ENCODE peak calls at places on chromosomes 5 and 9, in five cellular contexts. R is omental fat pad, C is adrenal gland, T is psoas muscle, A is HFF-Myc. I is an unnamed sample.

GRCh38 chr5:150523472-150524350 is 15.8 kb downstream of the NDST1 start:
- DNase-seq in C (peak), R (no peak), T (no peak), A (peak), I (peak)

GRCh38 chr5:116521173-116521872 is 53.3 kb downstream of the SEMA6A start:
- DNase-seq in A (no peak), T (peak), R (no peak), C (no peak), I (no peak)

GRCh38 chr5:125695994-125696679 is 727.1 kb upstream of the GRAMD2B start:
- DNase-seq in T (no peak), A (peak), C (no peak), R (no peak), I (no peak)

GRCh38 chr5:151298063-151298462 is 5.5 kb downstream of the SLC36A3 start:
- DNase-seq in R (no peak), C (peak), T (no peak), A (no peak), I (no peak)

GRCh38 chr5:69079556-69079955 is 14.3 kb upstream of the SLC30A5 start:
- DNase-seq in R (no peak), T (no peak), C (no peak), A (no peak), I (no peak)

GRCh38 chr5:92907914-92908606 is 673.0 kb downstream of the NR2F1-AS1 start:
- DNase-seq in C (no peak), A (peak), T (no peak), R (no peak), I (no peak)

GRCh38 chr5:74530316-74530917 is 110.1 kb downstream of the ENC1 start:
- DNase-seq in R (no peak), C (no peak), A (no peak), T (no peak), I (no peak)

GRCh38 chr5:169637085-169637855 is at the start of gene DOCK2:
- DNase-seq in C (peak), A (no peak), T (peak), R (no peak), I (peak)

GRCh38 chr5:138077064-138077696 is 6.7 kb upstream of the WNT8A start:
- DNase-seq in C (peak), R (peak), A (peak), T (no peak), I (peak)

GRCh38 chr5:178274826-178275537 is 42.4 kb upstream of the PHYKPL start:
- DNase-seq in T (peak), R (no peak), C (no peak), A (no peak), I (no peak)

GRCh38 chr9:137128158-137129088 is 10.5 kb upstream of the GRIN1 start:
- DNase-seq in R (no peak), C (no peak), T (no peak), A (no peak), I (no peak)

GRCh38 chr5:19179561-19179960 is 808.4 kb downstream of the CDH18 start:
- DNase-seq in R (no peak), A (no peak), C (no peak), T (no peak), I (no peak)

GRCh38 chr5:175668006-175668405 is 10.1 kb downstream of the HRH2 start:
- DNase-seq in R (no peak), A (no peak), T (no peak), C (no peak), I (no peak)

GRCh38 chr5:490116-491094 is 33.8 kb downstream of the SLC9A3 start:
- DNase-seq in R (no peak), T (no peak), A (no peak), C (no peak), I (no peak)

GRCh38 chr9:76297721-76298239 is 96.4 kb downstream of the RFK start:
- DNase-seq in R (no peak), T (peak), A (peak), C (no peak), I (no peak)

GRCh38 chr9:69771775-69772418 is 12.1 kb upstream of the PTAR1 start:
- DNase-seq in A (no peak), R (no peak), C (no peak), T (no peak), I (no peak)

GRCh38 chr5:1110930-1111726 is 735 bp downstream of the SLC12A7 start:
- DNase-seq in R (no peak), C (no peak), A (no peak), T (no peak), I (peak)

GRCh38 chr5:150642991-150643710 is 2.7 kb downstream of the SYNPO start:
- DNase-seq in A (no peak), T (no peak), C (no peak), R (no peak), I (no peak)

GRCh38 chr9:93081081-93081529 is 14.9 kb upstream of the CARD19 start:
- DNase-seq in T (no peak), C (no peak), R (no peak), A (no peak), I (no peak)

GRCh38 chr9:113350937-113351336 is 1.6 kb downstream of the BSPRY start:
- DNase-seq in T (no peak), C (no peak), A (no peak), R (no peak), I (peak)

GRCh38 chr5:39674209-39675082 is 249.7 kb upstream of the DAB2 start:
- DNase-seq in A (no peak), R (no peak), C (no peak), T (no peak), I (no peak)

GRCh38 chr9:75432888-75433287 is 344.6 kb downstream of the OSTF1 start:
- DNase-seq in R (no peak), C (no peak), A (no peak), T (no peak), I (no peak)

GRCh38 chr5:125058185-125058826 is 311.9 kb upstream of the ZNF608 start:
- DNase-seq in R (no peak), C (no peak), A (no peak), T (no peak), I (no peak)

GRCh38 chr5:84028093-84028492 is 307.4 kb upstream of the HAPLN1 start:
- DNase-seq in A (no peak), T (no peak), C (no peak), R (no peak), I (no peak)

GRCh38 chr5:136766456-136766855 is 401.1 kb upstream of the TRPC7 start:
- DNase-seq in C (no peak), R (no peak), T (no peak), A (no peak), I (no peak)

GRCh38 chr5:178392998-178393397 is 160.4 kb upstream of the PHYKPL start:
- DNase-seq in C (no peak), T (no peak), A (no peak), R (no peak), I (no peak)

GRCh38 chr5:147452137-147452838 is 57.6 kb downstream of the DPYSL3 start:
- DNase-seq in T (no peak), A (no peak), R (no peak), C (no peak), I (no peak)

GRCh38 chr5:124906339-124907097 is 160.1 kb upstream of the ZNF608 start:
- DNase-seq in A (peak), C (peak), R (no peak), T (peak), I (no peak)

GRCh38 chr5:95406426-95407093 is 15.4 kb downstream of the FAM81B start:
- DNase-seq in A (no peak), T (no peak), R (no peak), C (no peak), I (no peak)

GRCh38 chr9:117485176-117485575 is 70.3 kb upstream of the ASTN2 start:
- DNase-seq in T (no peak), R (no peak), C (no peak), A (no peak), I (no peak)

GRCh38 chr5:14872070-14872989 is 752 bp upstream of the ANKH start:
- DNase-seq in T (peak), C (peak), A (no peak), R (peak), I (peak)

GRCh38 chr9:126615791-126616447 is 2.2 kb downstream of the LMX1B start:
- DNase-seq in C (no peak), R (no peak), T (no peak), A (no peak), I (no peak)

GRCh38 chr5:6365977-6366590 is 12.3 kb downstream of the MED10 start:
- DNase-seq in T (peak), R (no peak), C (no peak), A (no peak), I (no peak)

GRCh38 chr9:2798423-2798822 is 45.5 kb downstream of the PUM3 start:
- DNase-seq in C (no peak), R (no peak), A (no peak), T (no peak), I (peak)

GRCh38 chr5:6837519-6838110 is 124.4 kb downstream of the TENT4A start:
- DNase-seq in C (no peak), R (no peak), A (no peak), T (no peak), I (peak)

GRCh38 chr9:75850459-75851200 is 39.8 kb upstream of the PCSK5 start:
- DNase-seq in C (no peak), T (no peak), R (no peak), A (no peak), I (no peak)

GRCh38 chr5:122880749-122881148 is 35.3 kb downstream of the SNX24 start:
- DNase-seq in T (no peak), A (no peak), C (no peak), R (no peak), I (no peak)

GRCh38 chr5:72107874-72108199 is 562 bp downstream of the MAP1B start:
- DNase-seq in R (no peak), A (no peak), T (peak), C (no peak), I (peak)

GRCh38 chr9:135240871-135241311 is 153.4 kb downstream of the OLFM1 start:
- DNase-seq in R (no peak), T (peak), A (no peak), C (no peak), I (no peak)

GRCh38 chr9:133161542-133161950 is 2.2 kb downstream of the GBGT1 start:
- DNase-seq in A (no peak), R (no peak), C (no peak), T (no peak), I (no peak)

GRCh38 chr9:133166392-133166791 is 2.7 kb upstream of the GBGT1 start:
- DNase-seq in C (no peak), A (no peak), T (peak), R (no peak), I (no peak)

GRCh38 chr9:133162802-133163558 is 734 bp downstream of the GBGT1 start:
- DNase-seq in R (no peak), A (no peak), T (no peak), C (no peak), I (no peak)

GRCh38 chr9:133164209-133164590 is 486 bp upstream of the GBGT1 start:
- DNase-seq in A (no peak), C (no peak), T (no peak), R (no peak), I (no peak)

DNA sequence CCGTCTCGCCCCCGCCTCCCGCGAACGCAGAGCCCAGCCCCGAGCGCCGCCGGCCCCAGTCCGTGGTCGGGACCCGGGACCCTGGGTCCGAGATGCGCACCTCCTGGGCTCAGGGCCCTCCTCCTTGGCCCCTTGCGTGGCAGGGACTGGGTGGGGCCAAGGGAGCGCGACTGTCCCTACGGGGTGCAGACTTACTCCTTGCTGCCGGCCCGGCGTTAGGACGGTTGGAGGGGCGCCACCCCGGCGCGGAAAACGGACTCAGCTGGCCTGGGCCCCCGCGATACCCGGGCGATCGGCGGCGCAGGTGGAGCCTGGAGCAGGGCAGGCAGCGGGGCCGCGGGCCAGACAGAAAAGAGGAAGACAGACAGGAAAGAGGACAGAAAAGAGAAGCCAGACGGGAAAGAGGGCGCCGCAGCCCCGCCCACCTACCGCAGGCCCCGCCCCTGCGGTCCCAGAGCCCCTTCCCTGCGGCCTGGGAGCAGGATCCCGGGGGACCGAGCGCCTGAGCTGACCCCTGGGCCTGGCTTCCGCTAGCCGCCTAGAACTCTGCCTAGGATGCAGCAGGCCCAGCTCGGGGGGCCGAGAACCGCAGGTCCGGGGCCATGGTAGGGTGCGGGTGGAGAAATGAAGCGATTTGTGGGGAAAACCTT is at the start of gene GBGT1:
- DNase-seq in R (no peak), A (no peak), C (peak), T (peak), I (peak)
- TF ChIP-seq CTCF in R (no peak), A (no peak), C (no peak), T (no peak), I (no peak)

GRCh38 chr9:80500300-80500699 is 928.5 kb downstream of the TLE4 start:
- DNase-seq in T (no peak), C (no peak), R (no peak), A (no peak), I (no peak)
- TF ChIP-seq CTCF in T (no peak), C (no peak), R (no peak), A (no peak), I (no peak)

GRCh38 chr9:19232830-19233194 is 2.3 kb downstream of the DENND4C start:
- DNase-seq in R (no peak), T (no peak), C (no peak), A (no peak), I (peak)
- TF ChIP-seq CTCF in R (no peak), T (no peak), C (no peak), A (no peak), I (no peak)

GRCh38 chr5:132303589-132303988 is 9.4 kb downstream of the SLC22A4 start:
- DNase-seq in C (no peak), R (no peak), T (no peak), A (no peak), I (no peak)

GRCh38 chr5:132308701-132309100 is 14.5 kb downstream of the SLC22A4 start:
- DNase-seq in T (no peak), R (no peak), C (no peak), A (no peak), I (no peak)

GRCh38 chr5:132302413-132302812 is 8.2 kb downstream of the SLC22A4 start:
- DNase-seq in A (no peak), C (no peak), R (no peak), T (no peak), I (no peak)

GRCh38 chr5:132301341-132302274 is 7.4 kb downstream of the SLC22A4 start:
- DNase-seq in R (no peak), A (no peak), T (no peak), C (no peak), I (no peak)

GRCh38 chr5:132305420-132305819 is 11.2 kb downstream of the SLC22A4 start:
- DNase-seq in A (no peak), T (no peak), C (no peak), R (no peak), I (no peak)
- TF ChIP-seq CTCF in A (no peak), T (no peak), C (no peak), R (no peak), I (no peak)

GRCh38 chr5:105530716-105531261 is 1968.2 kb upstream of the NUDT12 start:
- DNase-seq in A (no peak), C (no peak), R (no peak), T (no peak), I (no peak)
- TF ChIP-seq CTCF in A (no peak), C (no peak), R (no peak), T (no peak), I (no peak)

DNA sequence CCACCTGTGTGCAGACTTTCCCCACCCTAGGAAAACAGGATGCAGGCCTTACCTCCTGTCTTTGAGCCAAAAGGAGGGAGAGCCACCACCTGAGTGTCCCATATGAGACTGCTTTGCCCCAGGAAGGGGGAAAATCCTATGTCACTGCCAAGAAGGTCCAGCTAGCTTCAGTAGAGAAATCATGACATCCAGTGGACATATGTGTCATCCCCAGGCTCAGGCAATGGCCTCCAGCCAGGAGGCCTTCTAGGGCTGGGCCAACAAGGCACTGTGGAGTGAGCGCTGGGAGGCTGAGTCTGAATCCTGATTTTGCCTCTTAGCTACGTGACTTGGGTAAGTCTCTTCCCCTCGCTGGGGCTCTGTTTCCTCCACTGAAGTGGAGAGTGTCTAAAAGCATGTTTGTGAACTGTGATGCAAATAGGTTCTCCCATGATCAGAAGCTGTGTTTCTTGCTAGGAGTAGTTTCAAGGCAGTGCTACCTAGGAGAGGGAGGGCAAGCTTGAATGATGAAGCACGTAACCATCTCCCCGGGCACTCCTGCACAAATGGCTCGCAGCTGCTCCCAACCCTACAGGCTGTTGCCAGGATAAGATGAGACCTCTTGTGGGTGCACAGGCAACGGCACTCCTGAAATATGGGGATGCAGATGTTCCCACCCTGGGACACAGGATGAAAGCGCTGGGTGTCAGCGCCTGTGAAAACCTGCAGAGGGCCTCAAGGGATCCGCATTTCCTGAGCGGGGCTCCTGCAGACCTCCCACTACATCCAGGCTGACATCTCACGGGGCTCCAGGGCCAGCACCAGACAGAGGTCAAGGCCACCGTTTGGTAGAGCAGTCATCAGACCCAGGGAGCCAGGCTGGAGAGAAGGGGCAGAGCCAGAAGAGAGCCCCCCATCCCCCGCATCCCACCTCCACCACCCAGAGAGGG is 60.5 kb downstream of the SMIM23 start:
- DNase-seq in C (peak), T (peak), A (no peak), R (no peak), I (no peak)
- TF ChIP-seq CTCF in C (no peak), T (no peak), A (peak), R (no peak), I (no peak)

I was measured in GM13976.